ENCODE peak calls at places on chromosomes 6 and 20, in four cellular contexts. One of them, this sample, is unnamed.
A peak's percentile ranks its signal among the peaks of the same experiment; 100 is the strongest.

GRCh38 chr6:90953405-90954161 is 366.7 kb upstream of the MAP3K7 start:
- DNase-seq in GM12878: no peak
- DNase-seq in HepG2: no peak
- DNase-seq in K562: no peak
- DNase-seq in this sample: no peak

GRCh38 chr20:61628901-61629300 is 376.8 kb downstream of the CDH4 start:
- DNase-seq in HepG2: no peak
- DNase-seq in GM12878: no peak
- DNase-seq in K562: no peak
- DNase-seq in this sample: no peak

GRCh38 chr6:79913369-79913768 is 34.0 kb downstream of the ELOVL4 start:
- DNase-seq in HepG2: no peak
- DNase-seq in GM12878: no peak
- DNase-seq in K562: no peak
- DNase-seq in this sample: no peak

GRCh38 chr6:11381801-11382513 is 149.5 kb upstream of the NEDD9 start:
- DNase-seq in HepG2: no peak
- DNase-seq in GM12878: peak; percentile 92
- DNase-seq in K562: no peak
- DNase-seq in this sample: no peak

GRCh38 chr6:152244998-152245630 is 392.0 kb downstream of the SYNE1 start:
- DNase-seq in GM12878: no peak
- DNase-seq in K562: no peak
- DNase-seq in HepG2: no peak
- DNase-seq in this sample: no peak

GRCh38 chr20:56574531-56575142 is 41.6 kb downstream of the FAM209B start:
- DNase-seq in GM12878: no peak
- DNase-seq in K562: no peak
- DNase-seq in HepG2: no peak
- DNase-seq in this sample: no peak

GRCh38 chr6:157194643-157195042 is 128.7 kb downstream of the TMEM242 start:
- DNase-seq in HepG2: no peak
- DNase-seq in K562: no peak
- DNase-seq in GM12878: no peak
- DNase-seq in this sample: no peak

GRCh38 chr6:116476021-116476678 is 15.0 kb downstream of the CALHM6 start:
- DNase-seq in GM12878: peak; percentile 62
- DNase-seq in HepG2: peak; percentile 27
- DNase-seq in K562: no peak
- DNase-seq in this sample: no peak

GRCh38 chr6:28597217-28597835 is 71.6 kb downstream of the GPX5 start:
- DNase-seq in HepG2: peak; percentile 46
- DNase-seq in GM12878: no peak
- DNase-seq in K562: no peak
- DNase-seq in this sample: peak; percentile 80

GRCh38 chr6:170438861-170439260 is 114.2 kb downstream of the PSMB1 start:
- DNase-seq in GM12878: no peak
- DNase-seq in HepG2: no peak
- DNase-seq in K562: no peak
- DNase-seq in this sample: no peak

GRCh38 chr20:61287583-61287982 is 35.5 kb downstream of the CDH4 start:
- DNase-seq in GM12878: no peak
- DNase-seq in K562: no peak
- DNase-seq in HepG2: no peak
- DNase-seq in this sample: no peak

GRCh38 chr6:129709451-129709908 is 497 bp downstream of the ARHGAP18 start:
- DNase-seq in K562: no peak
- DNase-seq in GM12878: no peak
- DNase-seq in HepG2: no peak
- DNase-seq in this sample: no peak

GRCh38 chr20:61057313-61058171 is 194.5 kb upstream of the CDH4 start:
- DNase-seq in GM12878: no peak
- DNase-seq in K562: no peak
- DNase-seq in HepG2: no peak
- DNase-seq in this sample: no peak

GRCh38 chr6:108331982-108332381 is 37.1 kb downstream of the AFG1L start:
- DNase-seq in K562: no peak
- DNase-seq in GM12878: no peak
- DNase-seq in HepG2: no peak
- DNase-seq in this sample: no peak

GRCh38 chr20:49936153-49937022 is at the start of gene RNF114:
- DNase-seq in HepG2: peak; percentile 87
- DNase-seq in K562: peak; percentile 99
- DNase-seq in GM12878: no peak
- DNase-seq in this sample: peak; percentile 88

GRCh38 chr6:1326535-1327121 is 14.7 kb downstream of the FOXQ1 start:
- DNase-seq in HepG2: no peak
- DNase-seq in K562: no peak
- DNase-seq in GM12878: no peak
- DNase-seq in this sample: no peak

GRCh38 chr6:10384719-10385511 is 30.0 kb downstream of the TFAP2A start:
- DNase-seq in HepG2: no peak
- DNase-seq in GM12878: no peak
- DNase-seq in K562: no peak
- DNase-seq in this sample: no peak

GRCh38 chr6:14258695-14259655 is 141.4 kb downstream of the CD83 start:
- DNase-seq in HepG2: no peak
- DNase-seq in GM12878: no peak
- DNase-seq in K562: no peak
- DNase-seq in this sample: no peak

GRCh38 chr6:45655630-45656422 is 278.1 kb upstream of the SUPT3H start:
- DNase-seq in HepG2: no peak
- DNase-seq in K562: no peak
- DNase-seq in GM12878: no peak
- DNase-seq in this sample: no peak

GRCh38 chr6:146301760-146302159 is 241.9 kb upstream of the RAB32 start:
- DNase-seq in HepG2: no peak
- DNase-seq in GM12878: no peak
- DNase-seq in K562: no peak
- DNase-seq in this sample: no peak

GRCh38 chr20:9112541-9113515 is 43.9 kb downstream of the PLCB4 start:
- DNase-seq in K562: no peak
- DNase-seq in HepG2: no peak
- DNase-seq in GM12878: no peak
- DNase-seq in this sample: no peak

GRCh38 chr20:32451682-32452461 is 93.7 kb downstream of the ASXL1 start:
- DNase-seq in HepG2: no peak
- DNase-seq in K562: no peak
- DNase-seq in GM12878: no peak
- DNase-seq in this sample: no peak

GRCh38 chr6:6438286-6438685 is 117.8 kb upstream of the F13A1 start:
- DNase-seq in GM12878: no peak
- DNase-seq in K562: no peak
- DNase-seq in HepG2: no peak
- DNase-seq in this sample: no peak

GRCh38 chr20:17654649-17655285 is 27.3 kb downstream of the RRBP1 start:
- DNase-seq in GM12878: no peak
- DNase-seq in K562: peak; percentile 20
- DNase-seq in HepG2: peak; percentile 53
- DNase-seq in this sample: peak; percentile 80

GRCh38 chr20:50717974-50718761 is 13.2 kb upstream of the PARD6B start:
- DNase-seq in K562: no peak
- DNase-seq in GM12878: no peak
- DNase-seq in HepG2: no peak
- DNase-seq in this sample: no peak

GRCh38 chr6:124298682-124299081 is 495.0 kb downstream of the NKAIN2 start:
- DNase-seq in GM12878: no peak
- DNase-seq in K562: no peak
- DNase-seq in HepG2: no peak
- DNase-seq in this sample: no peak

GRCh38 chr20:41398408-41398807 is 31.8 kb upstream of the EMILIN3 start:
- DNase-seq in K562: no peak
- DNase-seq in HepG2: no peak
- DNase-seq in GM12878: no peak
- DNase-seq in this sample: no peak

GRCh38 chr6:106027760-106028159 is 58.4 kb upstream of the PRDM1 start:
- DNase-seq in GM12878: no peak
- DNase-seq in HepG2: no peak
- DNase-seq in K562: no peak
- DNase-seq in this sample: no peak

GRCh38 chr6:36679043-36679821 is 718 bp downstream of the CDKN1A start:
- DNase-seq in HepG2: peak; percentile 50
- DNase-seq in K562: peak; percentile 62
- DNase-seq in GM12878: no peak
- DNase-seq in this sample: peak; percentile 44

GRCh38 chr20:47445291-47445690 is 56.4 kb upstream of the NCOA3 start:
- DNase-seq in GM12878: no peak
- DNase-seq in K562: no peak
- DNase-seq in HepG2: no peak
- DNase-seq in this sample: no peak

GRCh38 chr20:47441774-47442150 is 59.9 kb upstream of the NCOA3 start:
- DNase-seq in GM12878: no peak
- DNase-seq in HepG2: no peak
- DNase-seq in K562: no peak
- DNase-seq in this sample: no peak

GRCh38 chr20:47444584-47444983 is 57.1 kb upstream of the NCOA3 start:
- DNase-seq in K562: no peak
- DNase-seq in GM12878: no peak
- DNase-seq in HepG2: no peak
- DNase-seq in this sample: no peak

GRCh38 chr20:47438464-47439381 is 63.0 kb upstream of the NCOA3 start:
- DNase-seq in K562: peak; percentile 67
- DNase-seq in GM12878: peak; percentile 75
- DNase-seq in HepG2: no peak
- DNase-seq in this sample: no peak

DNA sequence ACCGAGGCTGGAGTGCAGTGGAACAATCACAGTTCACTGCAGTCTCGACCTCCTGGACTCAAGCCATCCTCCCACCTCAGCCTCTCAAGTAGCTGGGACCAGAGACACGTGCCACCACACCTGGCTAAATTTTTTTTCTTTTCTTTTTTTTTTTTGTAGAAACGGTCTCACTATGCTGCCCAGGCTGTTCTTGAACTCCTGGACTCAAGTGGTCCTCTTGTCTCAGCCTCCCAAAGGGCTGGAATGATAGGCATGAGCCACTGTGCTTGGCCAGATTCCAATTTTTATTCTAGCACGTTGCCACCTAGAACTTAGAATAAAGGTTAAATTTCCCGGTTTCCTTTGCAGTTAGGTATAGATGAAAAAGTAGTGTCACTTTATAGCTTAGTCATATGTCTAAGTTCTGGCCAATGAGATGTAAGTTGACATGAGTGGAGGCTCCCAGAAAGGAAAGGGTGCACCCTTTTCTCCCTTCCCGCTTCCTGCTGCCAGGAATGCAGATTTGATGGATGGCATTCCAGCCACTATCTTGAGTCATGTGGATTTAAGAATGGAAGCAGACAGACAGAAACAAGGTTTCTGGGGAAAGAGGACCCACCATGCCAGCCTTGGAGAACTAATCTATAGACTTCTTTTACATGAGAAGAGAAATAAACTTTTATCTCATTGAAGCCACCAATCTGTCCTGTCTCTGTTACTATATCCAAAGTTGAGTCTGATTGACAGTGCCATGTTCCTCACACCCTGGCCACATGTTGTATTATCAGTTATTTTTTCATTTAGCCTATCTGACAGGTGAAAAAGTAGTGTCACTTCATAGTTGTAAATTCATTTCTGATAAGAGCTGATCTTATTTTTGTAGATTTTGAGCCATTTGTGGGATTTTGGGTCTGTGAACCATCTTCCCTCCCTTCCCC is 60.6 kb upstream of the NCOA3 start:
- DNase-seq in K562: no peak
- DNase-seq in GM12878: no peak
- DNase-seq in HepG2: peak; percentile 45
- DNase-seq in this sample: no peak
- TF ChIP-seq ESRRA in K562: no peak
- TF ChIP-seq ESRRA in GM12878: no peak
- TF ChIP-seq ESRRA in HepG2: no peak
- TF ChIP-seq ESRRA in this sample: no peak

GRCh38 chr6:112701201-112701600 is 354.1 kb downstream of the RFPL4B start:
- DNase-seq in GM12878: no peak
- DNase-seq in K562: no peak
- DNase-seq in HepG2: no peak
- DNase-seq in this sample: no peak
- TF ChIP-seq CREB1 in GM12878: no peak
- TF ChIP-seq CREB1 in K562: no peak
- TF ChIP-seq CREB1 in HepG2: no peak
- TF ChIP-seq CREB1 in this sample: no peak

DNA sequence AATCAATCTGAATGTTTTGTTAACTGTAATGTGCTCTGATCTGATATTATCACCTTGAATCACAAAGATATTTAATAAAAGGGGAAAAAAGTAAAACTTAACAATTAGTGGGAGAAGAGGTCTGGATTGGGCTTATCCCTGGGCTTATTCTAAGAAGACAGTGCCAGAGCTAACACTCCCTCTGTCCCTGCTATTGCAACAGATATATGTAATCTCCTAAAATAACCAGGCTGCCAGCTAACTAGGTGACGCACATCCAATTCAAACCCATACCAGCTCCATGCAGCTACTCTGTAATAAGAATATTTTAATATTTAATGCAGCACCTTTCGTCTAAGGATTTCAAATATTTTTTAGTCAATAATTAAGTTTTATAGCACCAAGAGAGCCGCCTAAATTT is 330.1 kb upstream of the MARCKS start:
- DNase-seq in HepG2: no peak
- DNase-seq in K562: no peak
- DNase-seq in GM12878: no peak
- DNase-seq in this sample: no peak
- TF ChIP-seq CBFB in HepG2: no peak
- TF ChIP-seq CBFB in K562: no peak
- TF ChIP-seq CBFB in GM12878: no peak
- TF ChIP-seq CBFB in this sample: no peak

GRCh38 chr6:154508573-154509375 is 1.7 kb downstream of the CNKSR3 start:
- DNase-seq in K562: peak; percentile 44
- DNase-seq in HepG2: peak; percentile 92
- DNase-seq in GM12878: no peak
- DNase-seq in this sample: no peak
- TF ChIP-seq ESRRA in K562: no peak
- TF ChIP-seq ESRRA in HepG2: peak; percentile 29
- TF ChIP-seq ESRRA in GM12878: no peak
- TF ChIP-seq ESRRA in this sample: no peak

DNA sequence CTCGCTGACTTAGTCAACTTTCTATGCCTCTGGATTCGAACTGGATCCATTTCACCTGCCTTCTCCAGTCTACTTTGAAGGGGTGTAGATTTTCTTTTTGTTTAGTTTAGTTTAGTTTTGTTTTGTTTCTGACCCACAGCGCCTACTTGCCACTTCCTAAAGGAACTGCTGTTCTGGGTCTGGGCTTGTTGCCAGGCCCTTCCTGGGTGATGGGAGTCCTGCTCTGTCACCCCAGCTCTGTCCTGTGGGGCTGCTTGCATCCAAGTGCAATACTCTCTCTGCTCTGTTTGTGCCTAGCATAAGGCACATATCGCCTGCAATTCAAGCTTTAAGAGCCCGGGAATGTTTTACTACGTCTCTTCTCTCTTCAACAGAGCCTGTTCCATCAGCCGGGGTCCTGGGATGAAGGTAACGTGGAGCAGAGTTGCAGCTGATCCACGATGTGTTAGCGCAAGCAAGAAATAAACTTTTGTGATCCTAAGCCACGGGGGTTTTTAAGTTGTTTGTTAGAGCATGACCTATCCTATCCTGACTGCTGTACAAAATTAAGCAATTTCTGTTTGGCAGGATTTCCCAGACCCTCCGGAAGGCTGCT is 30.8 kb upstream of the TAGAP start:
- DNase-seq in GM12878: no peak
- DNase-seq in HepG2: no peak
- DNase-seq in K562: no peak
- DNase-seq in this sample: no peak
- TF ChIP-seq CREB1 in GM12878: no peak
- TF ChIP-seq CREB1 in HepG2: no peak
- TF ChIP-seq CREB1 in K562: no peak
- TF ChIP-seq CREB1 in this sample: no peak